ENCODE peak calls at places on chromosomes 1 and 21, in six cellular contexts. F, T, W, M, S and Q are unnamed samples.

GRCh38 chr1:208216806-208217205 is 27.4 kb downstream of the PLXNA2 start:
- DNase-seq in F (no peak), T (no peak), W (no peak), M (no peak), S (no peak), Q (no peak)

GRCh38 chr1:245881767-245882391 is 625.2 kb downstream of the SMYD3 start:
- DNase-seq in F (no peak), T (no peak), W (no peak), M (no peak), S (no peak), Q (no peak)

GRCh38 chr1:30527511-30528140 is 195.8 kb downstream of the MATN1 start:
- DNase-seq in F (peak; percentile 7), T (peak; percentile 34), W (no peak), M (no peak), S (peak; percentile 17), Q (no peak)

GRCh38 chr21:31875424-31876097 is 2.7 kb downstream of the HUNK start:
- DNase-seq in F (no peak), T (no peak), W (no peak), M (no peak), S (no peak), Q (no peak)

GRCh38 chr1:236159704-236160539 is 17.6 kb downstream of the GPR137B start:
- DNase-seq in F (no peak), T (no peak), W (no peak), M (no peak), S (no peak), Q (no peak)

GRCh38 chr1:114749835-114750234 is 7.9 kb downstream of the CSDE1 start:
- DNase-seq in F (no peak), T (no peak), W (no peak), M (no peak), S (no peak), Q (no peak)

GRCh38 chr21:26127918-26128317 is 42.7 kb downstream of the APP start:
- DNase-seq in F (no peak), T (no peak), W (peak; percentile 46), M (no peak), S (peak; percentile 70), Q (no peak)

GRCh38 chr1:54284781-54285563 is 85.0 kb downstream of the MRPL37 start:
- DNase-seq in F (no peak), T (no peak), W (no peak), M (no peak), S (no peak), Q (no peak)

GRCh38 chr1:15758953-15759661 is 512 bp downstream of the FBLIM1 start:
- DNase-seq in F (no peak), T (no peak), W (no peak), M (no peak), S (no peak), Q (no peak)

GRCh38 chr1:10724948-10725852 is 71.2 kb downstream of the CASZ1 start:
- DNase-seq in F (peak; percentile 63), T (peak; percentile 80), W (peak; percentile 25), M (no peak), S (peak; percentile 36), Q (no peak)

GRCh38 chr1:75373542-75374159 is 237.3 kb downstream of the SLC44A5 start:
- DNase-seq in F (no peak), T (no peak), W (no peak), M (no peak), S (no peak), Q (no peak)

GRCh38 chr1:19315378-19316206 is 3.5 kb downstream of the SLC66A1 start:
- DNase-seq in F (no peak), T (no peak), W (peak; percentile 48), M (no peak), S (peak; percentile 65), Q (no peak)

GRCh38 chr21:35189077-35189863 is 140.2 kb upstream of the RUNX1 start:
- DNase-seq in F (peak; percentile 65), T (no peak), W (no peak), M (no peak), S (peak; percentile 93), Q (peak; percentile 87)

GRCh38 chr1:151003175-151003574 is 3.5 kb downstream of the MINDY1 start:
- DNase-seq in F (no peak), T (no peak), W (no peak), M (no peak), S (no peak), Q (no peak)

GRCh38 chr1:155127105-155127671 is 488 bp upstream of the EFNA1 start:
- DNase-seq in F (peak; percentile 45), T (peak; percentile 68), W (peak; percentile 86), M (no peak), S (peak; percentile 55), Q (no peak)

GRCh38 chr1:214454619-214455396 is 96.6 kb downstream of the PTPN14 start:
- DNase-seq in F (no peak), T (no peak), W (peak; percentile 64), M (no peak), S (peak; percentile 86), Q (peak; percentile 68)

GRCh38 chr1:15063783-15064182 is 89.8 kb upstream of the TMEM51 start:
- DNase-seq in F (no peak), T (no peak), W (no peak), M (no peak), S (no peak), Q (no peak)

GRCh38 chr1:164922585-164922984 is 363.6 kb downstream of the PBX1 start:
- DNase-seq in F (no peak), T (no peak), W (no peak), M (no peak), S (no peak), Q (no peak)

GRCh38 chr21:17854771-17855170 is 35.6 kb upstream of the C21orf91 start:
- DNase-seq in F (no peak), T (no peak), W (no peak), M (no peak), S (no peak), Q (no peak)

GRCh38 chr1:203153989-203154821 is 21.4 kb downstream of the MYBPH start:
- DNase-seq in F (no peak), T (no peak), W (peak; percentile 81), M (no peak), S (peak; percentile 69), Q (no peak)

GRCh38 chr1:60133848-60134247 is 60.3 kb upstream of the C1orf87 start:
- DNase-seq in F (no peak), T (no peak), W (no peak), M (no peak), S (peak; percentile 91), Q (peak; percentile 8)

GRCh38 chr1:27883536-27884181 is 11.3 kb downstream of the THEMIS2 start:
- DNase-seq in F (no peak), T (no peak), W (no peak), M (no peak), S (no peak), Q (no peak)

GRCh38 chr1:199029855-199030254 is 391.0 kb downstream of the PTPRC start:
- DNase-seq in F (no peak), T (no peak), W (peak; percentile 44), M (no peak), S (peak; percentile 83), Q (peak; percentile 26)

GRCh38 chr1:188723332-188724020 is 1754.2 kb downstream of the BRINP3 start:
- DNase-seq in F (no peak), T (no peak), W (peak; percentile 2), M (no peak), S (peak; percentile 56), Q (no peak)

GRCh38 chr1:227450489-227450888 is 112.9 kb upstream of the ZNF678 start:
- DNase-seq in F (no peak), T (no peak), W (no peak), M (no peak), S (no peak), Q (no peak)

GRCh38 chr1:25063591-25064416 is 133.7 kb upstream of the RUNX3 start:
- DNase-seq in F (no peak), T (peak; percentile 7), W (peak; percentile 66), M (no peak), S (peak; percentile 25), Q (no peak)

GRCh38 chr1:90133133-90133532 is 138.2 kb downstream of the ZNF326 start:
- DNase-seq in F (no peak), T (no peak), W (peak; percentile 62), M (no peak), S (peak; percentile 18), Q (no peak)

GRCh38 chr1:91490501-91490900 is 10.2 kb upstream of the CDC7 start:
- DNase-seq in F (no peak), T (no peak), W (no peak), M (no peak), S (no peak), Q (no peak)

GRCh38 chr21:36641886-36642285 is 57.0 kb upstream of the SIM2 start:
- DNase-seq in F (no peak), T (no peak), W (no peak), M (no peak), S (no peak), Q (no peak)

GRCh38 chr21:36642777-36643176 is 56.1 kb upstream of the SIM2 start:
- DNase-seq in F (no peak), T (no peak), W (no peak), M (no peak), S (no peak), Q (no peak)

GRCh38 chr21:36641346-36641745 is 57.6 kb upstream of the SIM2 start:
- DNase-seq in F (no peak), T (no peak), W (no peak), M (no peak), S (no peak), Q (no peak)

GRCh38 chr21:36639769-36640168 is 59.1 kb upstream of the SIM2 start:
- DNase-seq in F (no peak), T (no peak), W (no peak), M (no peak), S (no peak), Q (no peak)

GRCh38 chr21:36640260-36641244 is 58.4 kb upstream of the SIM2 start:
- DNase-seq in F (no peak), T (no peak), W (peak; percentile 58), M (no peak), S (peak; percentile 11), Q (no peak)
- H3K4me3 ChIP-seq in F (no peak overlapping the region), T (no peak overlapping the region), W (peak overlapping the region; percentile 20), M (no peak overlapping the region), S (no peak overlapping the region), Q (no peak overlapping the region)

DNA sequence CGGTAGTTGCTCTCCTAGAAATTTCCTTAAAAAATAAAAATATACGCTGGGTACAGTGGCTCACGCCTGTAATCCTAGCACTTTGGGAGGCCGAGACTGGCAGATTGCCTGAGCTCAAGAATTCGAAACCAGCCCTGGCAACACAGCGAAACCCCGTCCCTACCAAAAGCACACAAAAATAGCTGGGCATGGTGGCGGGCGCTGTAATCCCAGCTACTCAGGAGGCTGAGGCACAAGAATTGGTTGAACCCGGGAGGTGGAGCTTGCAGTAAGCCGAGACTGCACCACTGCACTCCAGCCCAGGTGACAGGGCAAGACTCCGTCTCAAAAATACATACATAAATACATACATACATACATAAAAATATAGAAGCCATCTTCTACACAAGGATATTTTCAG is 262.8 kb downstream of the AKT3 start:
- DNase-seq in F (no peak), T (no peak), W (no peak), M (no peak), S (no peak), Q (no peak)
- H3K9me3 ChIP-seq in F (no peaks in the 10 kb centered on the region), T (no peaks in the 10 kb centered on the region), W (no peaks in the 10 kb centered on the region), M (no peaks in the 10 kb centered on the region), S (no peaks in the 10 kb centered on the region), Q (no peaks in the 10 kb centered on the region)

GRCh38 chr1:211699059-211699458 is 23.6 kb upstream of the NEK2 start:
- DNase-seq in F (no peak), T (no peak), W (no peak), M (no peak), S (no peak), Q (no peak)
- H3K4me3 ChIP-seq in F (no peak overlapping the region), T (no peak overlapping the region), W (no peak overlapping the region), M (no peak overlapping the region), S (no peak overlapping the region), Q (no peak overlapping the region)

GRCh38 chr1:248589334-248589733 is 8.2 kb downstream of the OR2T10 start:
- DNase-seq in F (no peak), T (no peak), W (no peak), M (no peak), S (no peak), Q (no peak)
- H3K9me3 ChIP-seq in F (no peaks in the 10 kb centered on the region), T (no peaks in the 10 kb centered on the region), W (no peaks in the 10 kb centered on the region), M (no peaks in the 10 kb centered on the region), S (no peaks in the 10 kb centered on the region), Q (peaks cover 6% of the 10 kb centered on the region)